ENCODE peak calls at places on chromosomes 3 and 15, in six cellular contexts. H, Z, X, Q, O and I are unnamed samples. For H3K27me3 and H3K9me3, the result is how much of the 10 kb centered on the place peaks cover.

GRCh38 chr3:126550488-126551051 is 8.2 kb downstream of the C3orf22 start:
- DNase-seq in O (no peak), Q (peak), X (no peak), H (no peak), Z (peak), I (peak)

GRCh38 chr3:33315826-33316225 is 38.6 kb downstream of the FBXL2 start:
- DNase-seq in H (no peak), Z (no peak), Q (no peak), X (peak), O (no peak), I (no peak)

GRCh38 chr3:143952569-143953069 is 19.0 kb upstream of the DIPK2A start:
- DNase-seq in O (no peak), X (no peak), Q (no peak), H (no peak), Z (no peak), I (no peak)

GRCh38 chr15:57382222-57382621 is 5.9 kb downstream of the CGNL1 start:
- DNase-seq in H (no peak), X (no peak), O (no peak), Q (peak), Z (no peak), I (no peak)

GRCh38 chr3:42608586-42608985 is 8.1 kb downstream of the NKTR start:
- DNase-seq in X (peak), O (no peak), Q (no peak), Z (no peak), H (no peak), I (no peak)

GRCh38 chr15:87154771-87155170 is 1075.1 kb downstream of the AGBL1 start:
- DNase-seq in H (no peak), O (no peak), Z (no peak), Q (no peak), X (peak), I (no peak)

GRCh38 chr3:70064194-70064787 is 64.8 kb downstream of the SAMMSON start:
- DNase-seq in H (no peak), O (no peak), Z (no peak), Q (no peak), X (peak), I (no peak)

GRCh38 chr15:98085003-98085639 is 124.6 kb downstream of the ARRDC4 start:
- DNase-seq in Q (peak), O (peak), Z (no peak), H (no peak), X (peak), I (no peak)

GRCh38 chr3:16181361-16181760 is 6.9 kb downstream of the GALNT15 start:
- DNase-seq in O (no peak), X (peak), H (peak), Q (no peak), Z (peak), I (no peak)

GRCh38 chr3:85161544-85161943 is 202.8 kb downstream of the CADM2 start:
- DNase-seq in Q (no peak), H (no peak), Z (no peak), X (no peak), O (no peak), I (no peak)

GRCh38 chr3:151398895-151399294 is 14.3 kb upstream of the P2RY12 start:
- DNase-seq in X (no peak), O (no peak), H (no peak), Q (no peak), Z (no peak), I (no peak)

GRCh38 chr15:78007965-78008886 is 69.3 kb downstream of the TBC1D2B start:
- DNase-seq in O (no peak), H (peak), Z (peak), Q (peak), X (peak), I (no peak)

GRCh38 chr3:3295586-3295985 is 116.1 kb upstream of the CRBN start:
- DNase-seq in O (no peak), X (no peak), H (no peak), Z (no peak), Q (no peak), I (no peak)

GRCh38 chr3:41900265-41900664 is 61.6 kb downstream of the ULK4 start:
- DNase-seq in H (no peak), Z (no peak), Q (peak), O (no peak), X (peak), I (no peak)

GRCh38 chr3:197749601-197750395 is at the start of gene FYTTD1:
- DNase-seq in H (peak), O (no peak), Q (peak), Z (peak), X (peak), I (peak)

GRCh38 chr15:94587071-94587470 is 355.7 kb downstream of the MCTP2 start:
- DNase-seq in Q (no peak), O (no peak), X (peak), Z (no peak), H (no peak), I (no peak)

GRCh38 chr3:66140763-66141372 is 79.9 kb upstream of the SLC25A26 start:
- DNase-seq in Q (no peak), H (no peak), X (no peak), O (no peak), Z (no peak), I (no peak)

GRCh38 chr3:183275418-183275817 is 22.4 kb downstream of the B3GNT5 start:
- DNase-seq in H (no peak), O (no peak), Z (no peak), X (peak), Q (no peak), I (no peak)

GRCh38 chr3:81744366-81744765 is 17.1 kb downstream of the GBE1 start:
- DNase-seq in H (no peak), O (no peak), X (peak), Z (no peak), Q (no peak), I (no peak)

GRCh38 chr3:29701326-29701983 is 420.6 kb downstream of the RBMS3 start:
- DNase-seq in Q (no peak), X (no peak), O (no peak), Z (no peak), H (no peak), I (peak)

GRCh38 chr3:48555949-48556795 is 431 bp downstream of the PFKFB4 start:
- DNase-seq in X (no peak), Z (no peak), O (no peak), Q (peak), H (no peak), I (no peak)

GRCh38 chr3:105972069-105972468 is 103.3 kb upstream of the CBLB start:
- DNase-seq in Q (no peak), H (no peak), Z (no peak), O (no peak), X (no peak), I (no peak)

GRCh38 chr3:186268616-186269448 is 93.2 kb downstream of the DGKG start:
- DNase-seq in O (peak), Z (no peak), X (peak), Q (peak), H (no peak), I (no peak)

GRCh38 chr3:104281713-104282112 is 1085.0 kb upstream of the ALCAM start:
- DNase-seq in Q (no peak), H (no peak), X (no peak), Z (no peak), O (no peak), I (no peak)

GRCh38 chr3:194562986-194563385 is 70.2 kb downstream of the TMEM44 start:
- DNase-seq in H (no peak), Q (no peak), O (no peak), Z (no peak), X (no peak), I (no peak)

GRCh38 chr3:183958775-183959174 is 58.9 kb downstream of the ABCC5 start:
- DNase-seq in O (no peak), Z (no peak), Q (no peak), X (no peak), H (no peak), I (no peak)

GRCh38 chr15:73628976-73629854 is 4.0 kb downstream of the NPTN start:
- DNase-seq in O (no peak), Q (no peak), X (peak), H (no peak), Z (no peak), I (no peak)

GRCh38 chr15:19987389-19988048 is 554.1 kb downstream of the GOLGA6L6 start:
- DNase-seq in Z (no peak), H (no peak), O (peak), Q (peak), X (no peak), I (no peak)

GRCh38 chr15:77630956-77631789 is 1.5 kb downstream of the LINGO1 start:
- DNase-seq in O (no peak), Z (no peak), X (no peak), H (no peak), Q (peak), I (no peak)

GRCh38 chr15:73948396-73948795 is 22.1 kb downstream of the LOXL1 start:
- DNase-seq in O (no peak), X (no peak), Q (no peak), H (no peak), Z (peak), I (peak)

GRCh38 chr3:147424325-147424910 is 15.3 kb downstream of the ZIC1 start:
- DNase-seq in Q (peak), Z (no peak), H (no peak), X (no peak), O (no peak), I (no peak)

GRCh38 chr3:79003994-79004393 is 763.8 kb downstream of the ROBO1 start:
- DNase-seq in O (no peak), H (no peak), Z (no peak), X (no peak), Q (no peak), I (no peak)

GRCh38 chr3:143226678-143227291 is 107.2 kb downstream of the CHST2 start:
- DNase-seq in H (no peak), Z (no peak), O (no peak), X (no peak), Q (no peak), I (no peak)

GRCh38 chr15:52113708-52114107 is 1.1 kb upstream of the BCL2L10 start:
- DNase-seq in Z (no peak), H (no peak), Q (peak), O (no peak), X (no peak), I (no peak)

GRCh38 chr15:77502379-77503095 is 81.8 kb downstream of the HMG20A start:
- DNase-seq in Z (no peak), O (no peak), H (no peak), X (no peak), Q (no peak), I (no peak)

GRCh38 chr3:31936661-31937060 is 44.4 kb downstream of the OSBPL10 start:
- DNase-seq in H (no peak), X (peak), Q (no peak), Z (no peak), O (no peak), I (no peak)

GRCh38 chr15:57395292-57395691 is 19.0 kb downstream of the CGNL1 start:
- DNase-seq in X (peak), Q (peak), O (no peak), H (no peak), Z (no peak), I (no peak)

DNA sequence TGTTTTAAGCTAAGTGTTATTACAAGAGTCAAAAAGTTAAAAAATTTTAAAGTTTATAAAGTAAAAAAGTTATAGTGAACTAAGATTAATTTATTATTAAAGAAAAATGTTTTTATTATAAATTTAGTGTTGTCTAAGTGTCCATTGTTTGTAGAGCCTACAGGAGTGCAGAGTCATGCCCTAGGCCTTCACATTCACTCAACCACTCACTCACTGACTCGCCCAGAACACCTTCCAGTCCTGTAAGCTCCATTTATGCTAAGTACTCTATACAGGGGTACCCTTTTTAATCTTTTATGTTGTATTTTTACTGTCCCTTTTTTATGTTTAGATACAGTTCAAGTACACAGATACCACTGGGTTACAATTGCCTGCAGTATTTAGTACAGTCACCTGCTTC is 37.2 kb downstream of the EEFSEC start:
- DNase-seq in H (no peak), O (no peak), Z (no peak), Q (no peak), X (no peak), I (no peak)
- H3K27me3 ChIP-seq in H (under half), O (under half), Z (under half), Q (under half), X (under half), I (under half)

DNA sequence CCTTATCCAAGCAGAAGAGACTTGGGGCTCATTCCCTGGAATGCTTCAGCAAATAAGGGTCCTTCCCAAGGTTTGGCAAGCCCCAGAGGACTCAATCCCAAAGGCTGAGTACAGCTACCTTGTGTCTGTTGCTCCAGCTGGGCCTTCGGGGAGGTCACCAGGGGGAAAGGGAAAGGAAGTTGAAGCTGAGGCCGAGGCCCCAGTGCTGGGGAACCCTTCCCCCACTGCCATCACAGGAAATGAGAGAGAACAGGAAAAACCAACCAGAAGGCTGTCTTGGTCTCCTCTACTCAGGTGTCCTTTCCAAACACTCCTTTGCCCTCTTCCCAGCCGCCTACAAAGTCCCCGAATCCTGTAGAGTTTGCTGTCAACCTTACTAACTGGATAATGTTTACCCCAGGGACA is 5.7 kb downstream of the CSRNP1 start:
- DNase-seq in Q (peak), Z (no peak), H (no peak), X (peak), O (no peak), I (peak)
- H3K4me3 ChIP-seq in Q (no peak), Z (peak), H (peak), X (no peak), O (no peak), I (peak)

GRCh38 chr3:44647771-44648170 is 761 bp upstream of the ZNF35 start:
- DNase-seq in H (no peak), O (no peak), Z (no peak), X (no peak), Q (no peak), I (no peak)

GRCh38 chr3:44643024-44643423 is 5.5 kb upstream of the ZNF35 start:
- DNase-seq in Q (no peak), Z (no peak), H (no peak), X (no peak), O (no peak), I (no peak)

DNA sequence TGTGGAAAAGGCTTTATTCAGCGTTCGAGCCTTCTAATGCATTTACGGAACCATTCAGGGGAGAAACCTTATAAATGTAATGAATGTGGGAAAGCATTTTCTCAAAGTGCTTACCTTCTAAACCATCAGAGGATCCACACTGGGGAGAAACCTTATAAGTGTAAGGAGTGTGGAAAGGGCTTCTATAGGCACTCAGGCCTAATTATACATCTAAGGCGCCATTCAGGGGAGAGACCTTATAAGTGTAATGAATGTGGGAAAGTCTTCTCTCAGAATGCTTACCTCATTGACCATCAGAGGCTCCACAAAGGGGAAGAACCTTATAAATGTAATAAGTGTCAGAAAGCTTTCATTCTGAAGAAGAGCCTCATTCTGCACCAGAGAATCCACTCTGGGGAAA is 6.2 kb upstream of the ZNF35 start:
- DNase-seq in X (no peak), Q (no peak), Z (no peak), H (no peak), O (no peak), I (no peak)
- H3K9me3 ChIP-seq in X (under half), Q (half or more), Z (under half), H (half or more), O (under half), I (half or more)

GRCh38 chr15:38631126-38632075 is 66.8 kb upstream of the RASGRP1 start:
- DNase-seq in Z (no peak), H (no peak), X (no peak), Q (no peak), O (no peak), I (no peak)
- H3K27me3 ChIP-seq in Z (under half), H (under half), X (under half), Q (under half), O (under half), I (under half)

GRCh38 chr15:34588046-34588674 is 4.7 kb upstream of the GOLGA8B start:
- DNase-seq in Q (peak), Z (no peak), O (no peak), X (peak), H (no peak), I (peak)
- H3K4me3 ChIP-seq in Q (peak), Z (peak), O (no peak), X (no peak), H (peak), I (no peak)